ENCODE peak calls at places on chromosome 6, in ten cellular contexts. One of them, this sample, is unnamed.
A peak's percentile ranks its signal among the peaks of the same experiment; 100 is the strongest.

GRCh38 chr6:29709178-29709576 is 14.1 kb upstream of the HLA-F start:
- DNase-seq in nephron progenitor cell: no peak
- DNase-seq in occipital lobe: no peak
- DNase-seq in effector memory CD8-positive, alpha-beta T cell: no peak
- DNase-seq in AG09319: no peak
- DNase-seq in T-helper 9 cell: no peak
- DNase-seq in substantia nigra: no peak
- DNase-seq in heart left ventricle: no peak
- DNase-seq in activated naive CD4-positive, alpha-beta T cell treated with anti-CD3 and anti-CD28 coated beads for 36 hours: no peak
- DNase-seq in GM13976: no peak
- DNase-seq in this sample: no peak

GRCh38 chr6:165843121-165843520 is 180.1 kb upstream of the PDE10A start:
- DNase-seq in effector memory CD8-positive, alpha-beta T cell: no peak
- DNase-seq in heart left ventricle: no peak
- DNase-seq in activated naive CD4-positive, alpha-beta T cell treated with anti-CD3 and anti-CD28 coated beads for 36 hours: no peak
- DNase-seq in AG09319: no peak
- DNase-seq in nephron progenitor cell: no peak
- DNase-seq in occipital lobe: no peak
- DNase-seq in GM13976: no peak
- DNase-seq in substantia nigra: no peak
- DNase-seq in T-helper 9 cell: no peak
- DNase-seq in this sample: no peak

GRCh38 chr6:158707120-158707519 is 57.3 kb downstream of the SYTL3 start:
- DNase-seq in AG09319: no peak
- DNase-seq in occipital lobe: no peak
- DNase-seq in GM13976: no peak
- DNase-seq in T-helper 9 cell: no peak
- DNase-seq in nephron progenitor cell: no peak
- DNase-seq in activated naive CD4-positive, alpha-beta T cell treated with anti-CD3 and anti-CD28 coated beads for 36 hours: no peak
- DNase-seq in heart left ventricle: peak; percentile 53
- DNase-seq in substantia nigra: no peak
- DNase-seq in effector memory CD8-positive, alpha-beta T cell: no peak
- DNase-seq in this sample: no peak

GRCh38 chr6:110813813-110814487 is 1.3 kb downstream of the CDK19 start:
- DNase-seq in heart left ventricle: no peak
- DNase-seq in T-helper 9 cell: peak; percentile 4
- DNase-seq in effector memory CD8-positive, alpha-beta T cell: no peak
- DNase-seq in activated naive CD4-positive, alpha-beta T cell treated with anti-CD3 and anti-CD28 coated beads for 36 hours: no peak
- DNase-seq in substantia nigra: no peak
- DNase-seq in nephron progenitor cell: no peak
- DNase-seq in occipital lobe: peak; percentile 46
- DNase-seq in GM13976: no peak
- DNase-seq in AG09319: no peak
- DNase-seq in this sample: peak; percentile 27

GRCh38 chr6:24721461-24722215 is 2.7 kb upstream of the C6orf62 start:
- DNase-seq in nephron progenitor cell: no peak
- DNase-seq in GM13976: peak; percentile 64
- DNase-seq in heart left ventricle: peak; percentile 89
- DNase-seq in occipital lobe: no peak
- DNase-seq in activated naive CD4-positive, alpha-beta T cell treated with anti-CD3 and anti-CD28 coated beads for 36 hours: no peak
- DNase-seq in substantia nigra: no peak
- DNase-seq in effector memory CD8-positive, alpha-beta T cell: no peak
- DNase-seq in T-helper 9 cell: peak; percentile 75
- DNase-seq in AG09319: peak; percentile 63
- DNase-seq in this sample: peak; percentile 92

GRCh38 chr6:121849477-121849876 is 414.0 kb downstream of the GJA1 start:
- DNase-seq in activated naive CD4-positive, alpha-beta T cell treated with anti-CD3 and anti-CD28 coated beads for 36 hours: peak; percentile 54
- DNase-seq in T-helper 9 cell: no peak
- DNase-seq in nephron progenitor cell: peak; percentile 70
- DNase-seq in occipital lobe: no peak
- DNase-seq in substantia nigra: no peak
- DNase-seq in AG09319: no peak
- DNase-seq in GM13976: peak; percentile 28
- DNase-seq in heart left ventricle: peak; percentile 62
- DNase-seq in effector memory CD8-positive, alpha-beta T cell: no peak
- DNase-seq in this sample: peak; percentile 46

GRCh38 chr6:17167327-17167979 is 65.6 kb downstream of the STMND1 start:
- DNase-seq in GM13976: no peak
- DNase-seq in occipital lobe: no peak
- DNase-seq in nephron progenitor cell: peak; percentile 43
- DNase-seq in activated naive CD4-positive, alpha-beta T cell treated with anti-CD3 and anti-CD28 coated beads for 36 hours: no peak
- DNase-seq in AG09319: no peak
- DNase-seq in effector memory CD8-positive, alpha-beta T cell: no peak
- DNase-seq in substantia nigra: peak; percentile 1
- DNase-seq in heart left ventricle: peak; percentile 56
- DNase-seq in T-helper 9 cell: no peak
- DNase-seq in this sample: peak; percentile 32

GRCh38 chr6:112571886-112572285 is 224.8 kb downstream of the RFPL4B start:
- DNase-seq in activated naive CD4-positive, alpha-beta T cell treated with anti-CD3 and anti-CD28 coated beads for 36 hours: no peak
- DNase-seq in occipital lobe: no peak
- DNase-seq in T-helper 9 cell: no peak
- DNase-seq in nephron progenitor cell: no peak
- DNase-seq in AG09319: peak; percentile 38
- DNase-seq in substantia nigra: no peak
- DNase-seq in effector memory CD8-positive, alpha-beta T cell: no peak
- DNase-seq in GM13976: no peak
- DNase-seq in heart left ventricle: no peak
- DNase-seq in this sample: no peak

This sample was measured in Ammon's horn.